ENCODE peak calls at places on chromosomes 3 and 15, in six cellular contexts. N is heart left ventricle, T is ovary, L is IMR-90, G is Peyer's patch, Y is suprapubic skin. A is an unnamed sample.

GRCh38 chr3:73024836-73025235 is 28.2 kb downstream of the PPP4R2 start:
- DNase-seq in N (no peak), T (no peak), L (peak), G (no peak), Y (no peak), A (no peak)

GRCh38 chr3:100001514-100002270 is 112.6 kb downstream of the FILIP1L start:
- DNase-seq in N (no peak), T (no peak), L (no peak), G (no peak), Y (no peak), A (no peak)

GRCh38 chr15:62128916-62129315 is 36.2 kb downstream of the C2CD4B start:
- DNase-seq in N (no peak), T (no peak), L (no peak), G (no peak), Y (no peak), A (no peak)

GRCh38 chr3:141367038-141367730 is 1.1 kb upstream of the ZBTB38 start:
- DNase-seq in N (peak), T (peak), L (peak), G (no peak), Y (no peak), A (no peak)

GRCh38 chr3:181493423-181493822 is 218.3 kb upstream of the SOX2 start:
- DNase-seq in N (no peak), T (no peak), L (peak), G (no peak), Y (no peak), A (no peak)

GRCh38 chr3:134307425-134307824 is 56.8 kb upstream of the RYK start:
- DNase-seq in N (no peak), T (no peak), L (no peak), G (no peak), Y (no peak), A (no peak)

GRCh38 chr15:38129531-38130199 is 123.0 kb upstream of the SPRED1 start:
- DNase-seq in N (peak), T (peak), L (peak), G (peak), Y (peak), A (no peak)

GRCh38 chr3:128505771-128506170 is 12.8 kb upstream of the GATA2 start:
- DNase-seq in N (no peak), T (no peak), L (no peak), G (no peak), Y (no peak), A (no peak)

GRCh38 chr3:191385101-191385500 is 54.8 kb upstream of the UTS2B start:
- DNase-seq in N (no peak), T (no peak), L (no peak), G (no peak), Y (no peak), A (no peak)

GRCh38 chr3:94374439-94375161 is 311.7 kb downstream of the NSUN3 start:
- DNase-seq in N (no peak), T (no peak), L (no peak), G (no peak), Y (no peak), A (no peak)

GRCh38 chr3:70980646-70981031 is 602.9 kb downstream of the FOXP1 start:
- DNase-seq in N (no peak), T (no peak), L (peak), G (no peak), Y (no peak), A (no peak)

GRCh38 chr3:98626151-98626550 is 32.7 kb upstream of the CPOX start:
- DNase-seq in N (no peak), T (no peak), L (no peak), G (no peak), Y (no peak), A (no peak)

GRCh38 chr3:115623414-115623868 is at the start of gene GAP43:
- DNase-seq in N (peak), T (peak), L (peak), G (no peak), Y (no peak), A (no peak)

GRCh38 chr15:25240461-25241021 is 198.3 kb downstream of the UBE3A start:
- DNase-seq in N (peak), T (no peak), L (no peak), G (no peak), Y (peak), A (peak)

GRCh38 chr15:45921376-45921775 is 286.5 kb downstream of the SQOR start:
- DNase-seq in N (no peak), T (no peak), L (no peak), G (no peak), Y (no peak), A (no peak)

GRCh38 chr15:68415501-68416157 is 16.3 kb downstream of the ITGA11 start:
- DNase-seq in N (peak), T (peak), L (no peak), G (no peak), Y (peak), A (no peak)

GRCh38 chr15:86608461-86608860 is 528.8 kb downstream of the AGBL1 start:
- DNase-seq in N (no peak), T (no peak), L (no peak), G (no peak), Y (no peak), A (no peak)

DNA sequence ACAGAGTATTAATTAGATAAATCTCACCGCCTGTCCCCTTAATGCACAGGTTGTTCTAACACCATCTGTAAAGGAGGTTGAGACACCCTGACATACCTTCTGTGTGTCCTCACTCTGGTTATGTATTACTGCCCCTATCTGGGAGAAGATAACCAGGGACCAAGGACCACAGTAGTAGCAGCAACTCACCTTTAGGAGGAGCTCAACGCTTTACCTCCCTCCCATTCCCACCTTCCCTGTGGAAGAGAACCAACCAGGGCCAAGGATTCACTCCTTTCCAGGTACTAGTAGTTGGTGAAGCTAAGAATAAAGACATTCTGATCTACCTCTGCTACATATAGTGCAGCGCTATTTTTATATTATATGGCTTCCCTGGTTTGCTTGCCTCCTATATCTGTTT is 232.6 kb downstream of the MEX3B start:
- DNase-seq in N (no peak), T (no peak), L (no peak), G (no peak), Y (no peak), A (no peak)
- TF ChIP-seq CTCF in N (no peak), T (no peak), L (peak), G (no peak), Y (no peak), A (peak)

DNA sequence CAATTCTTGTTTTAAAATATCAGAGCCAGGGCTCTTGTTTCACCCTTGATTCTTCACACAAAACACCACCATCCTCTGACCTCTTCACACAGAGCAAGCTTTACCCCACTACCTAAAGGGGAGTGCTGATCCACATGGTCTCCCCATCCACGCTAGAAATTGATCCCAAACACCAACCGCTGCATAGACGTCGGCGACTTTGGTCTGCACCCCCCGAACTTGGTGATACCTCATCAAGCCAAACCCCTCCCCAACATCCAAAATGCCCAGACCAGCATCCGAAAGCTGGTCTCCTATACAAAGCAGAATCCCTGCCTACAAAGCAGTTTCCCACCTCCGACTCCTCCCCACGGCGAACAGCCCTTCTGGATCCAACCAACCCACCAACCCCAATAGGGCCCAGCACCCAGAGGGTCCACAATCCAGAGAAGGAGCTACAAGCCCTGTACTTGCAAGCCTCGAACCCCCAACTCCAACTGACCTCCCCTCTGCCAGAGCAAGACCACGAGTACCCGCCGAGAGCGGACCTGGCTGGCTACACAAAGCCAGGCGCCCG is 25.8 kb upstream of the MTHFS start:
- DNase-seq in N (no peak), T (no peak), L (no peak), G (no peak), Y (no peak), A (no peak)
- TF ChIP-seq POLR2A in N (no peak), T (no peak), L (no peak), G (no peak), Y (no peak), A (no peak)

GRCh38 chr3:22893001-22893400 is 310.1 kb upstream of the UBE2E2 start:
- DNase-seq in N (no peak), T (no peak), L (no peak), G (no peak), Y (no peak), A (no peak)

GRCh38 chr3:22885574-22886348 is 317.4 kb upstream of the UBE2E2 start:
- DNase-seq in N (no peak), T (no peak), L (no peak), G (no peak), Y (no peak), A (no peak)

GRCh38 chr3:22885039-22885438 is 318.1 kb upstream of the UBE2E2 start:
- DNase-seq in N (no peak), T (no peak), L (no peak), G (no peak), Y (no peak), A (no peak)

GRCh38 chr3:22886394-22886793 is 316.7 kb upstream of the UBE2E2 start:
- DNase-seq in N (peak), T (no peak), L (no peak), G (no peak), Y (no peak), A (no peak)

GRCh38 chr3:22887664-22888291 is 315.3 kb upstream of the UBE2E2 start:
- DNase-seq in N (no peak), T (no peak), L (peak), G (no peak), Y (no peak), A (no peak)
- TF ChIP-seq CTCF in N (no peak), T (peak), L (peak), G (peak), Y (peak), A (peak)

GRCh38 chr15:58327958-58328357 is 103.8 kb upstream of the LIPC start:
- DNase-seq in N (no peak), T (no peak), L (no peak), G (no peak), Y (no peak), A (no peak)

GRCh38 chr15:58330836-58331561 is 100.8 kb upstream of the LIPC start:
- DNase-seq in N (no peak), T (no peak), L (no peak), G (no peak), Y (peak), A (no peak)

GRCh38 chr15:58330468-58330793 is 101.4 kb upstream of the LIPC start:
- DNase-seq in N (no peak), T (no peak), L (no peak), G (no peak), Y (peak), A (no peak)

GRCh38 chr15:58331562-58331902 is 100.3 kb upstream of the LIPC start:
- DNase-seq in N (no peak), T (no peak), L (no peak), G (no peak), Y (no peak), A (no peak)

DNA sequence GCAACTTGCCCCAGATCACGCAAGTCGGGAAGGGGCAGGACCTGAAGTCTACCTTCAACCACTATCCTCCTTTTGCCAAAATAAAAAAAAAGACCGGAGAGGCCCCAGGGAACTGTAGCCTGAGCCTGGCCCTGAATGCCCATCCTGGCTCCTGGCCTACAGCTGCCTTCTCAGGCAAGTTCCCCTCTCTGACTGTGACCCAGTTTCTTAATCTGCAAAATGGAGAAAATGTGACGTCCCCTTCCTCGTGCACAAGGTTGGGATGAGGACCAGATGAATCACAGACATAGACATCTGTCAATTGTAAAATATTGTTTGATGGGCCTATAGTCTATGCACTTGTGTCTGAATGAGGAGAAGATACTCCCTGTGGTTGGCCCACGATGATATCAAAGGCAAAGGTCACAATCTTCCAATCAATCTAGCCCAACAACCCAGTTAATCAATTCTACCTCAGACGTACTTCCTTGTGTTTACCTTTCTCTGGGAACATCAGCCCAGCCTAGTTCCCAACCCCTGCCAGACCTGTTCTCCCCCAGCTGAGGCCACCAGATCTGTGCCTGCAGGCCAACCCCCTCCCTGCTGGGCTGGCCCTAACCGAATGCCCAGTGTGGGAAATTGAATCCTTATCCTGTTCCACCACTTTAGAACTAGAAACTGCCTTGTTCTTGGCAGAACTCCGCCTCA is 101.9 kb upstream of the LIPC start:
- DNase-seq in N (no peak), T (no peak), L (no peak), G (no peak), Y (no peak), A (peak)
- TF ChIP-seq POLR2A in N (no peak), T (no peak), L (no peak), G (no peak), Y (no peak), A (peak)

A was measured in right lobe of liver.